ENCODE peak calls at places on chromosome 16, in six cellular contexts. Q is prostate gland, B is sigmoid colon, Z is SK-N-SH, T is breast epithelium, Y is spleen. W is an unnamed sample. For H3K9me3, the result is how much of the 10 kb centered on the place peaks cover.

GRCh38 chr16:67667817-67668494 is 1.3 kb downstream of the C16orf86 start:
- DNase-seq in Q (peak), Y (peak), B (peak), Z (peak), T (peak), W (peak)

GRCh38 chr16:23324727-23325126 is 22.6 kb downstream of the SCNN1B start:
- DNase-seq in Y (no peak), Q (peak), T (peak), Z (no peak), B (peak), W (no peak)

GRCh38 chr16:27374794-27375499 is 27.0 kb upstream of the IL21R start:
- DNase-seq in Q (peak), Z (peak), T (peak), B (peak), Y (peak), W (no peak)

GRCh38 chr16:71467810-71468209 is 5.8 kb upstream of the ZNF23 start:
- DNase-seq in T (no peak), B (no peak), Z (no peak), Y (no peak), Q (no peak), W (no peak)

GRCh38 chr16:57028086-57028485 is 38.7 kb downstream of the NLRC5 start:
- DNase-seq in Y (peak), B (no peak), Q (no peak), Z (no peak), T (peak), W (no peak)

GRCh38 chr16:685967-686366 is 1.8 kb upstream of the JMJD8 start:
- DNase-seq in Z (peak), B (no peak), Q (no peak), Y (peak), T (no peak), W (no peak)

GRCh38 chr16:82056550-82056896 is 21.5 kb downstream of the HSD17B2 start:
- DNase-seq in Q (no peak), T (no peak), Y (no peak), B (no peak), Z (no peak), W (no peak)

GRCh38 chr16:2467301-2468141 is 3.6 kb upstream of the NTN3 start:
- DNase-seq in Q (peak), T (peak), B (peak), Z (peak), Y (no peak), W (no peak)

GRCh38 chr16:66013497-66013896 is 353.0 kb upstream of the CDH5 start:
- DNase-seq in Q (no peak), T (no peak), B (no peak), Y (no peak), Z (no peak), W (no peak)

GRCh38 chr16:27181020-27181419 is 22.3 kb upstream of the KDM8 start:
- DNase-seq in Q (no peak), B (no peak), Z (peak), T (no peak), Y (no peak), W (no peak)

GRCh38 chr16:23469814-23470213 is 16.8 kb upstream of the COG7 start:
- DNase-seq in Q (peak), Z (no peak), B (no peak), Y (peak), T (peak), W (no peak)

GRCh38 chr16:20839504-20839903 is 33.2 kb downstream of the REXO5 start:
- DNase-seq in Y (no peak), T (no peak), B (no peak), Q (no peak), Z (no peak), W (no peak)

GRCh38 chr16:22663389-22664064 is 150.4 kb upstream of the HS3ST2 start:
- DNase-seq in Q (no peak), Z (peak), Y (no peak), T (no peak), B (no peak), W (no peak)

GRCh38 chr16:88383401-88384221 is 852 bp downstream of the ZNF469 start:
- DNase-seq in B (peak), Q (no peak), Y (peak), Z (peak), T (no peak), W (no peak)

GRCh38 chr16:77971306-77972131 is 50.8 kb upstream of the CLEC3A start:
- DNase-seq in B (peak), Q (peak), T (peak), Z (peak), Y (peak), W (no peak)

GRCh38 chr16:3187798-3188674 is at the start of gene OR1F1:
- DNase-seq in Y (peak), T (no peak), Q (no peak), B (no peak), Z (peak), W (no peak)

GRCh38 chr16:70703041-70703834 is 17.4 kb upstream of the MTSS2 start:
- DNase-seq in B (peak), Y (no peak), T (no peak), Q (peak), Z (peak), W (no peak)

GRCh38 chr16:81543571-81543970 is 99.0 kb downstream of the CMIP start:
- DNase-seq in T (no peak), B (no peak), Q (no peak), Y (no peak), Z (no peak), W (no peak)

DNA sequence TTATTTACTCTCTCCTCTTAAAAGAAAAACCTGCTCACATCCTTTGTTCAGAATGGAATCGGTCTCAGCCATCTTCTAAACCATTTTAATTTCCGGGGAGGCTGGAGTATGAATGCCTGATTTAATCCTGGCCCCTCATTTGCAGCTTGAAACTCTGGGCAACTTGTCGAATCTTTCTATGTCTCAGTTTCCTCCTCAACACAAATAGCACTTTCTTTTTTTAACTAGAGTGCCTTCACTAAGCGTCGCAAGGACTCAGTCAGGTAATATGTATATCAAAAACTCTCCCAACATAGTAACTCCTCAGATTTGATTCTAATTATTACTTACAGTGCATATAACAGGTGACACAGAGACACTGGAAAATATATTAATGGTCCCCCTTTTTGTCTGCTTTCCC is 18.5 kb downstream of the SNN start:
- DNase-seq in Q (no peak), B (no peak), Y (no peak), Z (no peak), T (no peak), W (no peak)
- TF ChIP-seq POLR2AphosphoS5 in Q (no peak), B (no peak), Y (no peak), Z (no peak), T (no peak), W (no peak)

DNA sequence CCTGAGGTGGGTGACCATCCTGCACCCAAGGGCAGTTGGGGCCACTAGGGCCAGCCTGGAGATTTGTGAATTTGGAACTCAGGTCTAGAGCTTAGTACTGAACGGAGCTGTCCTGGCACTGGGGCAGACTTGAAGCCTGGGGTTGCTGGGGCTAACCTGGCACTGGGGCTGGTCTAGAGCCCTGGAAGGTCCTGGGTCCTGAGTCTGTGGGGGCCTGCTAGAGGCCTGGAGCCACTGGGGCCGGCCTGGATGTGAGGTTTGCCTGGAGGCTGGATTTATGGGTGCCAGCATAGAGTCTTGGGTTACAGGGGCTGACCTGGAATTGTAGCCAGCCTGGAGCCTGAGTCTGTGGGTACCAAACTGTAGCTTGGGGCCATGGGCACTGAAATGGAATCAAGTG is 1216.9 kb downstream of the CDH11 start:
- DNase-seq in T (no peak), Y (peak), Q (no peak), B (no peak), Z (no peak), W (no peak)
- H3K9me3 ChIP-seq in T (under half), Y (under half), Q (under half), B (under half), Z (under half), W (under half)

GRCh38 chr16:55660776-55661175 is 5.0 kb downstream of the SLC6A2 start:
- DNase-seq in T (no peak), Y (no peak), Z (no peak), B (no peak), Q (no peak), W (no peak)
- TF ChIP-seq CTCF in T (no peak), Y (no peak), Z (no peak), B (no peak), Q (no peak), W (no peak)

GRCh38 chr16:50574852-50575251 is 26.7 kb downstream of the NKD1 start:
- DNase-seq in Z (no peak), Y (no peak), B (no peak), Q (no peak), T (no peak), W (no peak)

GRCh38 chr16:50573947-50574751 is 26.0 kb downstream of the NKD1 start:
- DNase-seq in Y (no peak), Q (no peak), T (no peak), B (no peak), Z (no peak), W (no peak)

GRCh38 chr16:50576403-50577113 is 28.4 kb downstream of the NKD1 start:
- DNase-seq in Z (no peak), T (no peak), Q (no peak), Y (no peak), B (no peak), W (no peak)

GRCh38 chr16:50578147-50578546 is 30.0 kb downstream of the NKD1 start:
- DNase-seq in B (no peak), Y (no peak), Q (no peak), T (no peak), Z (no peak), W (no peak)

GRCh38 chr16:50575743-50576142 is 27.5 kb downstream of the NKD1 start:
- DNase-seq in T (no peak), Y (no peak), B (no peak), Q (no peak), Z (no peak), W (no peak)
- TF ChIP-seq POLR2AphosphoS5 in T (no peak), Y (no peak), B (no peak), Q (no peak), Z (no peak), W (no peak)

GRCh38 chr16:87170310-87170709 is 146.9 kb downstream of the C16orf95 start:
- DNase-seq in Z (no peak), Q (no peak), T (no peak), B (no peak), Y (no peak), W (no peak)
- H3K9me3 ChIP-seq in Z (under half), Q (under half), T (under half), B (under half), Y (under half), W (under half)

GRCh38 chr16:24995469-24995868 is 19.7 kb downstream of the ARHGAP17 start:
- DNase-seq in Y (no peak), Z (no peak), Q (no peak), T (no peak), B (no peak), W (no peak)
- TF ChIP-seq CTCF in Y (no peak), Z (peak), Q (no peak), T (no peak), B (no peak), W (no peak)

GRCh38 chr16:30406911-30407793 is at the start of gene ZNF771:
- DNase-seq in B (peak), Y (peak), T (peak), Q (peak), Z (peak), W (peak)
- TF ChIP-seq POLR2AphosphoS5 in B (peak), Y (peak), T (peak), Q (peak), Z (peak), W (peak)

DNA sequence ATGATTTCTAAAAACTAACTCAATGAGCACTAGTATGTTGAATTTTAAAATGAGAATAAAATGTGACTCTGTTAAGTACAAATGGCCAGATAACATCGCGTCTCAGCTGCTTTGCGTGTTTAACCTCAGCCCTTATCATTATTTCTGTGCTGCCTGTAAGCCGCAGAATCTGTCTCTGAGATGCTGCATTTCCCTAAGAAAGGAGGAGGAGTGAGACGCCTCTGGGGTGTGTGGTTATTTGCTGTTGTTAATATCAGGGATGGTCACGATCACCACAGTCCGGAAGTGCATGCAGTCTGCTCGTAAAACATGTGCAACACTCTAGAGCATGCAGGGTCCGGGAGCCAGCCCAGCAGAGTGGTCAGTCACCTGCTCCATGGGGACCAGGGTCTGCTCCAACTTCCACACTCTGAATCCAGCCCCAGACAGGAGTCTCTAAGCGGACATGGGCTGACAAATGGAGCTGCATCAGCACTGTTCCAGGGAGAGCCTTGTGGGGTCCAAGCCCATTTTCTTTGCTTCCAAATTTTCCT is 342.5 kb downstream of the MAF start:
- DNase-seq in Y (no peak), Q (no peak), B (no peak), Z (no peak), T (no peak), W (no peak)
- H3K9me3 ChIP-seq in Y (under half), Q (under half), B (under half), Z (under half), T (under half), W (under half)

GRCh38 chr16:75209944-75210343 is 3.0 kb upstream of the CTRB2 start:
- DNase-seq in B (no peak), T (no peak), Z (no peak), Q (no peak), Y (no peak), W (no peak)
- TF ChIP-seq CTCF in B (no peak), T (no peak), Z (no peak), Q (no peak), Y (no peak), W (no peak)

GRCh38 chr16:10080031-10080772 is 102.0 kb downstream of the GRIN2A start:
- DNase-seq in Q (peak), Z (peak), T (peak), B (peak), Y (no peak), W (no peak)
- TF ChIP-seq POLR2AphosphoS5 in Q (no peak), Z (no peak), T (no peak), B (peak), Y (no peak), W (peak)

W was measured in esophagus muscularis mucosa.